ENCODE peak calls at places on chromosomes 7 and 10, in seven cellular contexts. B is H1, A is RWPE2, Q is ovary, E is GM12878, I is prostate gland, U is right lobe of liver. Y is an unnamed sample.

GRCh38 chr10:44036425-44036824 is 348.5 kb downstream of the CXCL12 start:
- DNase-seq in B (peak; percentile 27), A (no peak), Q (no peak), E (no peak), I (no peak), U (no peak), Y (no peak)

GRCh38 chr10:84696610-84697009 is 368.2 kb downstream of the CCSER2 start:
- DNase-seq in B (no peak), A (no peak), Q (no peak), E (no peak), I (no peak), U (no peak), Y (no peak)

GRCh38 chr10:111983970-111984525 is 199.5 kb downstream of the GPAM start:
- DNase-seq in B (no peak), A (no peak), Q (no peak), E (no peak), I (no peak), U (no peak), Y (no peak)

GRCh38 chr7:435518-436366 is 83.9 kb downstream of the PDGFA start:
- DNase-seq in B (no peak), A (no peak), Q (no peak), E (no peak), I (peak; percentile 96), U (no peak), Y (no peak)

GRCh38 chr7:30430777-30431176 is 47.8 kb downstream of the NOD1 start:
- DNase-seq in B (no peak), A (peak; percentile 10), Q (no peak), E (no peak), I (no peak), U (no peak), Y (peak; percentile 57)

GRCh38 chr10:93541402-93542357 is 24.8 kb upstream of the FFAR4 start:
- DNase-seq in B (peak; percentile 83), A (no peak), Q (peak; percentile 33), E (no peak), I (no peak), U (peak; percentile 47), Y (no peak)

GRCh38 chr7:150336746-150337145 is 4.7 kb downstream of the RARRES2 start:
- DNase-seq in B (no peak), A (no peak), Q (no peak), E (no peak), I (no peak), U (no peak), Y (no peak)

GRCh38 chr7:80330434-80330833 is 181.4 kb downstream of the GNAT3 start:
- DNase-seq in B (no peak), A (no peak), Q (no peak), E (no peak), I (no peak), U (no peak), Y (no peak)

GRCh38 chr10:80599424-80599847 is 61.7 kb downstream of the SH2D4B start:
- DNase-seq in B (peak; percentile 79), A (no peak), Q (no peak), E (peak; percentile 57), I (no peak), U (peak; percentile 36), Y (peak; percentile 76)

GRCh38 chr10:72234560-72235095 is 18.6 kb upstream of the ASCC1 start:
- DNase-seq in B (no peak), A (no peak), Q (no peak), E (no peak), I (no peak), U (no peak), Y (no peak)

GRCh38 chr10:71970331-71970730 is 6.1 kb downstream of the CHST3 start:
- DNase-seq in B (peak; percentile 77), A (peak; percentile 83), Q (no peak), E (no peak), I (peak; percentile 80), U (no peak), Y (peak; percentile 66)

GRCh38 chr10:44827431-44828006 is 83.6 kb upstream of the TMEM72 start:
- DNase-seq in B (no peak), A (no peak), Q (no peak), E (no peak), I (no peak), U (no peak), Y (peak; percentile 79)

GRCh38 chr7:1421020-1421790 is 38.1 kb downstream of the MICALL2 start:
- DNase-seq in B (no peak), A (no peak), Q (no peak), E (no peak), I (no peak), U (no peak), Y (no peak)

DNA sequence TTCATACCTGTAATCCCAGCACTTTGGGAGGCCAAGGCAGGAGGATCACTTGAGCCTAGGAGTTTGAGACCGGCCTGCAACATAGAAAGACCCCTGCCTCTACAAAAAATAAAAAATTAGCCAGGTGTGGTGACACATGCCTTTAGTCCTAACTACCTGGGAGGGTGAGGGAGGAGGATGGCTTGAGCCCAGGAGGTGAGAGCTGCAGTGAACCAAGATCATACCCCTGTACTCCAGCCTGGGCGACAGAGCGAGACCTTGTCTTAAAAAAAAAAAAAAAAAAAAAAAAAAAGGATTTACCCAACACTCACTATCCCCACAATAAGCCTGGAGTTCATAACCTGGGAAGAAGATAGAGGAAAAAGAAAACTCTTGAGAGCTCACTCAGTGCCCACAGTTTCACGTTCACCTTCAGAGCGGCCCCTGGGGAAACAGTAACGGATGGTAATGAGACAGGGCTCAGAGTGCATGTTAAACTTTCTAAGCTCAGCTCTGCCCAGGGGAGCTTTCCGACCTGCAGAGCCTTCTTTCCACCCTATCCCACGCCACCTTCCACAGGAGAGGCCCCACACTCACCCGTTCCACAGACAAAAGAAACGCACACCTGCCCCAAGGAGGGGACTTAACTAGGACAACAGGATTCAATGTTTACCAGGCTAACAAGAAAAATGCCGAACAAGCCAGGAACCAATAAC is 259.8 kb upstream of the KLF14 start:
- DNase-seq in B (no peak), A (no peak), Q (no peak), E (no peak), I (no peak), U (no peak), Y (no peak)
- H3K4me1 ChIP-seq in B (no peaks in the 10 kb centered on the region), A (peaks cover 37% of the 10 kb centered on the region), Q (peaks cover 34% of the 10 kb centered on the region), E (peaks cover 14% of the 10 kb centered on the region), I (peaks cover 44% of the 10 kb centered on the region), U (peaks cover 59% of the 10 kb centered on the region), Y (peaks cover 82% of the 10 kb centered on the region)

GRCh38 chr7:29044529-29044928 is 86.4 kb upstream of the TRIL start:
- DNase-seq in B (no peak), A (no peak), Q (no peak), E (no peak), I (no peak), U (no peak), Y (no peak)

GRCh38 chr7:29038463-29038862 is 80.3 kb upstream of the TRIL start:
- DNase-seq in B (no peak), A (no peak), Q (no peak), E (no peak), I (no peak), U (no peak), Y (no peak)

GRCh38 chr7:29042893-29043292 is 84.8 kb upstream of the TRIL start:
- DNase-seq in B (no peak), A (no peak), Q (no peak), E (no peak), I (no peak), U (no peak), Y (no peak)

GRCh38 chr7:29040570-29040906 is 82.4 kb upstream of the TRIL start:
- DNase-seq in B (no peak), A (no peak), Q (no peak), E (no peak), I (no peak), U (no peak), Y (no peak)

DNA sequence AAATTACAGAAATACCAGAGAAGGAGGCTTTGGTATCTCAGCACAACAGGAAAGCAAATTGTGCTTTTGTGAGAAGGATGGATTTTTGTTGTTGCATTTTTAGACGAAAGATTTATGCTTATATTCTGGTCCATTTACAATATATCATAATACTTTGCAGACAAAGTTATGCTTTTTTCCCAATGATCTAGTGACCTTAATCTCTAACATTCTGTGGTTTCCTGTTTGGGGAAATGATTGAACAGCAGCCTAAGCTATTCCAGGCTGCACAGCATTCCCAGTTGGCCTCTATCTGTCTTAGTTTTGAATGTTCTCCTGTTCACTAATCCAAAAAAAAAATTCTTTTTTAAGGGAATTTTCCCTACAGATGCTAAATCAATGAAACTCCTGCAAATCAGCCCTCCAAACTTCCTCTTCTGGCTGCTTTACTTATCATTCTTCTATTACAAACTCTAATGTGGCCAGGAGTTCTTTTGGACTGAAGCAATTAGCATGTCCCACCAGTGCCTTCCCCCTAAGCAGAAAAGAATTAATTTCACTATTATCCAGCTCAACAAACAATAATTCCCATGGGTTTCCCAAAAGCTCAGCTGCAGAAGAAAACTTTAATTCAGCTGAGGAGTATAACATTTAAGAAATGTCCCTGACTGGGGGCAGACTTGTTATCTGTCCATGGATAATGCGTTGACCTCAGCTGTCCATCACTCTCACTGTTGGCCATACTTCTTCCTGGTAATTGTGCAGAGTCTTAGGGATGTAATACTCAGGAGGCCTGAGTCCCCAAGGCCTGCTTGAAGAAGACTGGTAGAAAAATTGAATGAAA is 81.8 kb upstream of the TRIL start:
- DNase-seq in B (no peak), A (no peak), Q (no peak), E (no peak), I (no peak), U (no peak), Y (no peak)
- H3K4me3 ChIP-seq in B (no peak overlapping the region), A (no peak overlapping the region), Q (no peak overlapping the region), E (no peak overlapping the region), I (no peak overlapping the region), U (no peak overlapping the region), Y (no peak overlapping the region)

GRCh38 chr7:83937930-83938329 is 256.7 kb downstream of the SEMA3A start:
- DNase-seq in B (no peak), A (no peak), Q (no peak), E (no peak), I (no peak), U (no peak), Y (no peak)

GRCh38 chr7:83934118-83934734 is 260.4 kb downstream of the SEMA3A start:
- DNase-seq in B (no peak), A (no peak), Q (no peak), E (no peak), I (no peak), U (no peak), Y (no peak)

GRCh38 chr7:83936056-83936703 is 258.4 kb downstream of the SEMA3A start:
- DNase-seq in B (peak; percentile 66), A (no peak), Q (no peak), E (no peak), I (peak; percentile 31), U (peak; percentile 22), Y (no peak)

GRCh38 chr7:83930262-83930661 is 264.3 kb downstream of the SEMA3A start:
- DNase-seq in B (no peak), A (no peak), Q (no peak), E (no peak), I (no peak), U (no peak), Y (no peak)

GRCh38 chr7:83931968-83932367 is 262.6 kb downstream of the SEMA3A start:
- DNase-seq in B (no peak), A (no peak), Q (no peak), E (no peak), I (no peak), U (no peak), Y (no peak)
- H3K4me1 ChIP-seq in B (no peaks in the 10 kb centered on the region), A (no peaks in the 10 kb centered on the region), Q (no peaks in the 10 kb centered on the region), E (no peaks in the 10 kb centered on the region), I (no peaks in the 10 kb centered on the region), U (no peaks in the 10 kb centered on the region), Y (no peaks in the 10 kb centered on the region)

DNA sequence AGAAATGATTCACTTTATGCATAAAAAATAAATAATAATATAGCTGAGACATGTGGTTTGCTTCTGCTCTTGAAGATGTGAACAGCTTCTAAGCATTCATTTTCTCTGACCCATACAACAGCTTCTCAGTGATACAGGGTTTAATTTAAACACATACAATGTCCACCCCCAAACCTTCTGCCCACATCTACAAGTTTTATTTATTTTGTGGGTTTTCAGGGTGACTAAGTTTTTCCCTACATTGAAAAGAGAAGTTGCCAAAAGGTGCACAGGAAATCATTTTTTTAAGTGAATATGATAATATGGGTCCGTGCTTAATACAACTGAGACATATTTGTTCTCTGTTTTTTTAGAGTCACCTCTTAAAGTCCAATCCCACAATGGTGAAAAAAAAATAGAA is 17.2 kb downstream of the INHBA start:
- DNase-seq in B (no peak), A (no peak), Q (no peak), E (no peak), I (no peak), U (no peak), Y (no peak)
- H3K4me3 ChIP-seq in B (no peak overlapping the region), A (no peak overlapping the region), Q (no peak overlapping the region), E (no peak overlapping the region), I (no peak overlapping the region), U (no peak overlapping the region), Y (no peak overlapping the region)

Y was measured in upper lobe of right lung.